ENCODE peak calls at places on chromosome 6, in ten cellular contexts. I is endothelial cell of umbilical vein, L is tibial nerve, G is GM06990, Q is fibroblast of lung, E is mesenchymal stem cell, N is epithelial cell of proximal tubule, U is left lung, B is right lobe of liver, M is cardiac muscle cell. H is an unnamed sample.

GRCh38 chr6:30493643-30494250 is 4.4 kb downstream of the HLA-E start:
- DNase-seq in G (no peak), B (no peak), M (no peak), E (no peak), U (no peak), L (no peak), Q (no peak), N (no peak), I (peak), H (no peak)

GRCh38 chr6:56370127-56370540 is 122.8 kb upstream of the COL21A1 start:
- DNase-seq in L (peak), U (no peak), G (no peak), I (peak), M (peak), N (no peak), Q (peak), B (peak), E (peak), H (peak)

GRCh38 chr6:110518281-110518623 is 41.8 kb upstream of the SLC22A16 start:
- DNase-seq in N (no peak), E (peak), L (no peak), G (no peak), M (peak), Q (peak), B (no peak), I (no peak), U (no peak), H (no peak)

GRCh38 chr6:76771076-76771634 is 692.1 kb downstream of the HTR1B start:
- DNase-seq in L (no peak), B (peak), Q (no peak), M (no peak), G (no peak), N (no peak), E (no peak), I (peak), U (no peak), H (no peak)

GRCh38 chr6:133377219-133377618 is 136.1 kb downstream of the EYA4 start:
- DNase-seq in L (no peak), I (no peak), N (no peak), G (no peak), U (no peak), E (no peak), B (no peak), M (no peak), Q (no peak), H (no peak)

GRCh38 chr6:130098317-130098716 is 79.9 kb downstream of the L3MBTL3 start:
- DNase-seq in U (no peak), E (no peak), Q (no peak), N (no peak), B (no peak), G (no peak), M (no peak), I (no peak), L (no peak), H (no peak)

GRCh38 chr6:24683297-24684296 is 16.7 kb downstream of the ACOT13 start:
- DNase-seq in I (no peak), B (no peak), L (no peak), G (no peak), N (no peak), U (no peak), Q (no peak), E (no peak), M (no peak), H (no peak)

GRCh38 chr6:16737389-16737788 is 23.9 kb downstream of the ATXN1 start:
- DNase-seq in U (no peak), L (no peak), G (no peak), B (no peak), Q (peak), E (peak), N (no peak), M (no peak), I (peak), H (no peak)

GRCh38 chr6:87333591-87334181 is 4.6 kb upstream of the GJB7 start:
- DNase-seq in L (no peak), I (no peak), U (no peak), M (no peak), B (no peak), N (no peak), E (peak), Q (peak), G (no peak), H (no peak)

GRCh38 chr6:166561766-166562165 is 24.7 kb downstream of the RAMACL start:
- DNase-seq in Q (peak), L (no peak), I (no peak), B (no peak), U (no peak), M (no peak), E (peak), G (no peak), N (no peak), H (no peak)

GRCh38 chr6:161101517-161101916 is 109.9 kb downstream of the MAP3K4 start:
- DNase-seq in B (no peak), L (no peak), Q (peak), M (peak), U (no peak), N (no peak), G (no peak), E (peak), I (no peak), H (no peak)

GRCh38 chr6:122770835-122771601 is 8.5 kb upstream of the FABP7 start:
- DNase-seq in N (no peak), L (no peak), U (no peak), B (no peak), I (no peak), M (peak), E (no peak), Q (peak), G (no peak), H (peak)

GRCh38 chr6:137217801-137218472 is 1.2 kb downstream of the IFNGR1 start:
- DNase-seq in I (peak), Q (peak), G (no peak), E (peak), M (no peak), L (peak), B (peak), N (no peak), U (no peak), H (no peak)

GRCh38 chr6:168495636-168496035 is 54.7 kb downstream of the SMOC2 start:
- DNase-seq in L (no peak), N (no peak), U (no peak), E (no peak), G (no peak), B (no peak), Q (no peak), M (no peak), I (no peak), H (no peak)

GRCh38 chr6:2732503-2733089 is 18.1 kb downstream of the MYLK4 start:
- DNase-seq in N (no peak), I (no peak), Q (no peak), B (no peak), E (no peak), U (no peak), L (peak), M (no peak), G (no peak), H (no peak)

GRCh38 chr6:131950767-131951575 is at the start of gene CCN2:
- DNase-seq in N (peak), Q (peak), U (peak), B (peak), L (peak), I (peak), E (peak), G (peak), M (peak), H (peak)

GRCh38 chr6:14598017-14598864 is 480.7 kb downstream of the CD83 start:
- DNase-seq in U (no peak), L (no peak), E (no peak), Q (no peak), M (no peak), I (no peak), B (no peak), N (no peak), G (no peak), H (no peak)

GRCh38 chr6:15378272-15378671 is 132.4 kb downstream of the JARID2 start:
- DNase-seq in B (no peak), I (no peak), G (no peak), U (no peak), L (no peak), N (no peak), E (no peak), Q (no peak), M (no peak), H (no peak)

GRCh38 chr6:72825265-72825918 is 203.5 kb downstream of the KCNQ5 start:
- DNase-seq in B (no peak), E (peak), N (peak), L (no peak), Q (peak), M (no peak), G (no peak), U (no peak), I (peak), H (no peak)

GRCh38 chr6:38220069-38220723 is 400.7 kb downstream of the ZFAND3 start:
- DNase-seq in N (no peak), Q (no peak), E (no peak), I (no peak), M (no peak), G (no peak), B (no peak), U (no peak), L (no peak), H (no peak)

GRCh38 chr6:170143401-170144150 is 147.3 kb downstream of the DLL1 start:
- DNase-seq in E (no peak), N (no peak), B (peak), I (no peak), G (no peak), M (no peak), U (no peak), Q (no peak), L (no peak), H (no peak)

GRCh38 chr6:69933239-69933638 is 66.9 kb downstream of the COL19A1 start:
- DNase-seq in G (no peak), E (peak), Q (peak), B (no peak), I (no peak), M (peak), U (no peak), L (no peak), N (peak), H (no peak)

GRCh38 chr6:111870054-111870750 is 3.0 kb downstream of the FYN start:
- DNase-seq in L (no peak), B (no peak), Q (no peak), G (no peak), N (no peak), M (no peak), U (no peak), E (no peak), I (no peak), H (no peak)

GRCh38 chr6:21634582-21634981 is 41.0 kb downstream of the SOX4 start:
- DNase-seq in G (no peak), B (no peak), I (peak), L (no peak), E (peak), M (peak), N (peak), U (no peak), Q (peak), H (no peak)

GRCh38 chr6:137928286-137928685 is 61.2 kb downstream of the TNFAIP3 start:
- DNase-seq in E (no peak), L (no peak), N (no peak), I (no peak), U (no peak), Q (no peak), B (no peak), M (no peak), G (no peak), H (no peak)

GRCh38 chr6:73558624-73559398 is 38.0 kb upstream of the EEF1A1 start:
- DNase-seq in L (no peak), Q (no peak), I (no peak), M (no peak), N (no peak), B (no peak), G (peak), E (no peak), U (no peak), H (no peak)

GRCh38 chr6:89432875-89433636 is at the start of gene ANKRD6:
- DNase-seq in N (no peak), M (peak), I (peak), Q (peak), B (peak), E (peak), L (peak), G (peak), U (peak), H (peak)

GRCh38 chr6:168304752-168305015 is 14.9 kb downstream of the DACT2 start:
- DNase-seq in B (no peak), L (no peak), Q (no peak), E (no peak), G (no peak), M (no peak), U (no peak), I (no peak), N (no peak), H (no peak)

GRCh38 chr6:41232667-41233066 is 4.5 kb downstream of the TREML4 start:
- DNase-seq in L (no peak), N (no peak), U (no peak), B (no peak), M (no peak), Q (no peak), E (no peak), G (no peak), I (no peak), H (no peak)

GRCh38 chr6:88843040-88843439 is 120.4 kb downstream of the RNGTT start:
- DNase-seq in N (no peak), L (no peak), E (no peak), G (no peak), Q (peak), I (no peak), B (no peak), M (no peak), U (no peak), H (no peak)

GRCh38 chr6:34791842-34792604 is at the start of gene BLTP3A:
- DNase-seq in M (peak), I (peak), N (no peak), U (peak), L (peak), E (peak), B (peak), Q (peak), G (peak), H (peak)

GRCh38 chr6:46926481-46926880 is 4.7 kb upstream of the ADGRF5 start:
- DNase-seq in N (no peak), G (no peak), Q (no peak), B (no peak), M (no peak), L (no peak), U (no peak), E (no peak), I (no peak), H (no peak)
- H3K4me3 ChIP-seq in N (no peak), G (no peak), Q (no peak), B (no peak), M (no peak), L (no peak), U (no peak), E (no peak), I (no peak), H (no peak)

GRCh38 chr6:31558318-31558625 is 10.9 kb downstream of the NFKBIL1 start:
- DNase-seq in Q (no peak), I (no peak), B (no peak), N (no peak), U (no peak), G (no peak), M (no peak), E (no peak), L (no peak), H (no peak)
- H3K4me3 ChIP-seq in Q (no peak), I (no peak), B (no peak), N (no peak), U (peak), G (peak), M (no peak), E (no peak), L (no peak), H (no peak)

GRCh38 chr6:157534991-157535353 is 154.0 kb downstream of the ZDHHC14 start:
- DNase-seq in I (no peak), M (no peak), U (no peak), N (no peak), B (no peak), L (no peak), G (no peak), E (no peak), Q (no peak), H (no peak)

GRCh38 chr6:157536218-157536534 is 155.2 kb downstream of the ZDHHC14 start:
- DNase-seq in M (no peak), Q (no peak), B (no peak), L (peak), U (no peak), N (no peak), E (no peak), I (no peak), G (no peak), H (no peak)

GRCh38 chr6:157534134-157534871 is 153.3 kb downstream of the ZDHHC14 start:
- DNase-seq in E (no peak), B (no peak), U (no peak), I (no peak), G (no peak), M (no peak), Q (no peak), L (no peak), N (no peak), H (no peak)

GRCh38 chr6:157537518-157537917 is 156.5 kb downstream of the ZDHHC14 start:
- DNase-seq in U (no peak), E (no peak), L (no peak), Q (no peak), M (no peak), G (no peak), N (no peak), B (no peak), I (no peak), H (no peak)

DNA sequence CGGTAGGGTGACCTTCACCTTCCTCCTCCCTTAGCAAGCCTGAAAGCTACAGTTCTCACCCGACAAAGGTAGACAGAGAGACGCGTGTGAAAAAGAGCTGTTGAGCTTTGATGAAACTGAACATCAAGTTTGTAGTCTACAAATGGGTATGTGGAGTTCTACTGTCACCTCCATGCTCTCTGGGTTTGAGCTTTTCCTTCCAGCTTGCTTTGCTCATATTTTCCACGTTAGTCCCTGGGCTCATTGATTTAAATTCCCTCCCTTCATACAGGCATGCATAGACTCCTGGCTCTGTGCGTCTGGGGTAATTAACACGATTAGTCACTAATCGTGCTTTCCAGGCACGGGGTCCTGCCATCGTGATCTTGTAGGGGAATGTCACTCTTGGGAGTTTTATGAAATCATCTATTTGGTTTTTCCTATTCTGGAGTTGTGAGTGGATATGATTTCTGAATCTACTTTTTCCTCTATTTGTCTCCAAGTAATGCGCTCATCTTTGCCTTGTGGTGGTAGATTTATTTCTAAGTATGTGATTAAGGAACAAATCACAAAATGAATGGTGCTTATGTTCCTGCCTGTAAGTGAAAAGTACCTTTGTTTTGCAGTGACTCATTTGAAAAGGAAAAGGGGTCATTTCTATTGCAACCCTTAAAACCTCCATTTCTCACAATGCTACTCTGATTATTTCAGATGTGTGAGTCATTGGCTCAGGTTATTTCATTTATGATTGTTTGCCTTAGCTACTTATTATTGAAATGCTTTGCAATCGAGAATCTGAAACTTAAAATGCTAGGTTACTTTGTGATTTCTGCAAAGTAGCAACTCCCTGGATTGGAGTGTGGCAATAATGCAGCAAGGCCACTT is 154.6 kb downstream of the ZDHHC14 start:
- DNase-seq in B (no peak), L (no peak), G (peak), E (peak), M (no peak), I (peak), Q (peak), N (peak), U (no peak), H (no peak)
- H3K4me3 ChIP-seq in B (no peak), L (no peak), G (no peak), E (peak), M (no peak), I (no peak), Q (no peak), N (peak), U (no peak), H (no peak)

GRCh38 chr6:105161411-105161810 is 18.4 kb downstream of the POPDC3 start:
- DNase-seq in G (no peak), U (no peak), N (no peak), M (no peak), B (no peak), L (no peak), E (no peak), Q (no peak), I (no peak), H (no peak)
- H3K4me3 ChIP-seq in G (no peak), U (no peak), N (no peak), M (no peak), B (no peak), L (no peak), E (no peak), Q (no peak), I (no peak), H (no peak)

GRCh38 chr6:39812853-39813533 is 20.8 kb downstream of the DAAM2 start:
- DNase-seq in L (peak), I (no peak), U (no peak), E (peak), Q (peak), B (no peak), M (no peak), G (no peak), N (no peak), H (no peak)

GRCh38 chr6:39814236-39814635 is 22.1 kb downstream of the DAAM2 start:
- DNase-seq in L (no peak), Q (no peak), M (no peak), E (no peak), I (no peak), U (no peak), B (no peak), N (no peak), G (no peak), H (no peak)

GRCh38 chr6:39815356-39815755 is 23.2 kb downstream of the DAAM2 start:
- DNase-seq in Q (no peak), U (no peak), E (no peak), B (no peak), G (no peak), M (no peak), I (no peak), L (no peak), N (no peak), H (no peak)

GRCh38 chr6:39811835-39812345 is 19.7 kb downstream of the DAAM2 start:
- DNase-seq in E (no peak), Q (no peak), N (no peak), U (no peak), I (no peak), G (no peak), B (no peak), L (no peak), M (no peak), H (no peak)

GRCh38 chr6:39812496-39812852 is 20.3 kb downstream of the DAAM2 start:
- DNase-seq in M (no peak), I (no peak), E (no peak), U (no peak), N (no peak), Q (no peak), L (no peak), G (no peak), B (no peak), H (no peak)
- H3K4me3 ChIP-seq in M (no peak), I (no peak), E (peak), U (no peak), N (no peak), Q (no peak), L (no peak), G (no peak), B (no peak), H (no peak)

GRCh38 chr6:159250633-159251032 is 81.4 kb downstream of the FNDC1 start:
- DNase-seq in L (no peak), E (no peak), G (no peak), N (no peak), M (no peak), Q (no peak), I (no peak), B (no peak), U (no peak), H (no peak)

GRCh38 chr6:159256128-159256527 is 86.9 kb downstream of the FNDC1 start:
- DNase-seq in I (no peak), Q (no peak), E (no peak), L (no peak), B (no peak), M (no peak), U (no peak), N (no peak), G (no peak), H (no peak)

GRCh38 chr6:159254186-159254585 is 85.0 kb downstream of the FNDC1 start:
- DNase-seq in L (no peak), I (no peak), E (no peak), N (no peak), M (no peak), B (no peak), Q (no peak), U (no peak), G (no peak), H (no peak)

GRCh38 chr6:159255434-159255951 is 86.3 kb downstream of the FNDC1 start:
- DNase-seq in I (no peak), E (no peak), Q (no peak), L (no peak), B (peak), M (no peak), U (no peak), N (no peak), G (no peak), H (no peak)

DNA sequence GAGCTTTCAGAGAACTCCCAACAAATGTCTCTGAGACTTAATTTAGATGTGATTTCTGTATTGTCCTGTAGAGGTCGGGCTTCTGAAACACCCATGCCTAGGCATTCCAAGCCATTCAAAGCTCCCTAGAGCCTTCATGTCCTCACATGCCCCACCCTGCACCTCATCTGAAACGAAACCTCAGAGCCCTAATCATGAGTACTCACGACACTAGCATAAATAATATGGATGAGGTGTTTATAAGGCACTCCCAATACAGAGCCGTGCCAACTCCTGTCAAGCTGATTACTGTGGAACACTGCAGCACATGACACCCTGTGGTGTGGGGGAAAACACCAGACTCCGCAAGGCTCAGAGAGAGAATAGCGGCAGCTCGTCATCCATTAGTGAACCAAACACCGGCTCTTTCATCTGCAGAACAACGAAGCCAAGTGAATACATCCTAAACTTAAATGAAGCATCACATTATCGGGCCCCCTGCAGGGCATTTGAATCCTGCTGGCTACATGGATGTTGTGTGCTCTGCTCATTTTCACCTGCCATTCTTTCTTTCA is 83.8 kb downstream of the FNDC1 start:
- DNase-seq in I (no peak), L (no peak), B (no peak), Q (peak), E (no peak), N (peak), M (no peak), G (no peak), U (no peak), H (peak)
- H3K4me3 ChIP-seq in I (no peak), L (no peak), B (no peak), Q (no peak), E (no peak), N (peak), M (no peak), G (no peak), U (no peak), H (no peak)

H was measured in mucosa of descending colon.